ENCODE peak calls at places on chromosome 6, in eight cellular contexts. D, H, N, W, R, L, F and I are unnamed samples. For H3K4me1, the result is how much of the 10 kb centered on the place peaks cover.

GRCh38 chr6:146857960-146858308 is 259.2 kb downstream of the ADGB start:
- DNase-seq in D (no peak), H (peak), N (no peak), W (peak), R (peak), L (no peak), F (peak), I (no peak)

GRCh38 chr6:111210074-111210729 is 122.9 kb downstream of the SLC16A10 start:
- DNase-seq in D (peak), H (peak), N (no peak), W (peak), R (peak), L (no peak), F (peak), I (no peak)

GRCh38 chr6:137234505-137234863 is 15.3 kb upstream of the IFNGR1 start:
- DNase-seq in D (no peak), H (no peak), N (peak), W (no peak), R (no peak), L (no peak), F (no peak), I (peak)

GRCh38 chr6:148657053-148657452 is 89.8 kb upstream of the UST start:
- DNase-seq in D (no peak), H (no peak), N (peak), W (no peak), R (no peak), L (no peak), F (no peak), I (no peak)

GRCh38 chr6:109760208-109760607 is 69.1 kb downstream of the FIG4 start:
- DNase-seq in D (no peak), H (no peak), N (no peak), W (no peak), R (no peak), L (no peak), F (no peak), I (no peak)

GRCh38 chr6:147941143-147941542 is 401.5 kb upstream of the SASH1 start:
- DNase-seq in D (no peak), H (no peak), N (no peak), W (no peak), R (no peak), L (no peak), F (no peak), I (no peak)

GRCh38 chr6:14950103-14950969 is 295.5 kb upstream of the JARID2 start:
- DNase-seq in D (no peak), H (no peak), N (no peak), W (no peak), R (no peak), L (no peak), F (no peak), I (no peak)

GRCh38 chr6:39274903-39275302 is 39.3 kb downstream of the KCNK17 start:
- DNase-seq in D (no peak), H (no peak), N (no peak), W (no peak), R (no peak), L (no peak), F (no peak), I (no peak)

GRCh38 chr6:100229512-100229911 is 235.2 kb downstream of the SIM1 start:
- DNase-seq in D (no peak), H (no peak), N (no peak), W (no peak), R (no peak), L (no peak), F (no peak), I (no peak)

GRCh38 chr6:97085772-97086171 is 161.2 kb downstream of the KLHL32 start:
- DNase-seq in D (no peak), H (no peak), N (no peak), W (no peak), R (no peak), L (no peak), F (no peak), I (no peak)

GRCh38 chr6:42689371-42689770 is 33.0 kb downstream of the PRPH2 start:
- DNase-seq in D (no peak), H (no peak), N (no peak), W (no peak), R (no peak), L (no peak), F (no peak), I (no peak)

GRCh38 chr6:95203153-95203754 is 374.1 kb upstream of the MANEA start:
- DNase-seq in D (no peak), H (no peak), N (no peak), W (peak), R (no peak), L (no peak), F (peak), I (no peak)

GRCh38 chr6:82264824-82265223 is 17.3 kb upstream of the IBTK start:
- DNase-seq in D (no peak), H (no peak), N (no peak), W (peak), R (no peak), L (no peak), F (no peak), I (no peak)

GRCh38 chr6:108996208-108996607 is 98.4 kb downstream of the SESN1 start:
- DNase-seq in D (no peak), H (no peak), N (no peak), W (no peak), R (no peak), L (no peak), F (no peak), I (no peak)

GRCh38 chr6:42831237-42831636 is 48.2 kb upstream of the RPL7L1 start:
- DNase-seq in D (no peak), H (no peak), N (no peak), W (no peak), R (no peak), L (no peak), F (no peak), I (no peak)

GRCh38 chr6:49980898-49981297 is 11.5 kb upstream of the DEFB113 start:
- DNase-seq in D (peak), H (no peak), N (no peak), W (no peak), R (no peak), L (no peak), F (no peak), I (no peak)

GRCh38 chr6:72084992-72085569 is 198.7 kb downstream of the RIMS1 start:
- DNase-seq in D (no peak), H (no peak), N (no peak), W (no peak), R (no peak), L (no peak), F (no peak), I (no peak)

GRCh38 chr6:44253307-44254101 is 3.8 kb downstream of the SLC35B2 start:
- DNase-seq in D (no peak), H (no peak), N (peak), W (no peak), R (peak), L (no peak), F (no peak), I (no peak)

GRCh38 chr6:15507221-15507620 is 155.6 kb downstream of the DTNBP1 start:
- DNase-seq in D (no peak), H (no peak), N (no peak), W (no peak), R (no peak), L (no peak), F (no peak), I (no peak)

GRCh38 chr6:109894181-109894580 is 83.9 kb upstream of the GPR6 start:
- DNase-seq in D (peak), H (no peak), N (no peak), W (no peak), R (no peak), L (no peak), F (no peak), I (no peak)

DNA sequence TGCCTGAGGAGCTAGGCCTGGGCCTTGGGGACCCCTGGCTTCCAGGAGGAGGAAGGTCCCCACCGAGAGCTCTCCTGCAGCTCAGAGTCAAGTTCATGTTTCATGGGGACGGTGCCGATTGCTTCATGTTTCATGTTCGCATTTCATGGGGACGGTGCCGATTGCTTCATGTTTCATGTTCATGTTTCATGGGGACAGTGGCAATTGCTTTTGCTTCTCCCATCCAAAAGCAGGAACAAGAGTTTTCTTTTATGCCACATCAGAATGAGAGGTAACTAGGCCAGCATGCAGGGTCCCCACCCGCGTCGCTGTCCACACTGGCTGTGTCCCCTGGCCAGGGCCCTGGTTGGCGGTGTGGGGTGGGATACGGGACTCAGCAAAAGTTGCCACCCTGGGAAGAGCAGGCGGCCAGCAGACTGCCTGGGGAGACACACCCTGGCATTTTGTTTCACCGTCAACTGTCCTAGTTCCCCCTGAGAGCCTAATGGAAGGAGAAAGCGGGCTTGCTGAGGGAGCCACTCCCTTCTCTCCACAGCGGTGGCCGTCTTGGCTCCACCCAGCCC is 46.0 kb downstream of the DACT2 start:
- DNase-seq in D (no peak), H (peak), N (no peak), W (no peak), R (no peak), L (no peak), F (no peak), I (no peak)
- TF ChIP-seq EP300 in D (no peak), H (no peak), N (no peak), W (no peak), R (no peak), L (no peak), F (no peak), I (no peak)

GRCh38 chr6:151377095-151377494 is 14.3 kb downstream of the ZBTB2 start:
- DNase-seq in D (no peak), H (no peak), N (no peak), W (no peak), R (no peak), L (no peak), F (no peak), I (no peak)

GRCh38 chr6:151372164-151372563 is 19.2 kb downstream of the ZBTB2 start:
- DNase-seq in D (no peak), H (no peak), N (no peak), W (no peak), R (peak), L (no peak), F (no peak), I (no peak)

GRCh38 chr6:151376440-151376839 is 14.9 kb downstream of the ZBTB2 start:
- DNase-seq in D (no peak), H (no peak), N (no peak), W (no peak), R (no peak), L (no peak), F (no peak), I (no peak)

GRCh38 chr6:151374024-151374423 is 17.3 kb downstream of the ZBTB2 start:
- DNase-seq in D (no peak), H (no peak), N (no peak), W (peak), R (peak), L (no peak), F (no peak), I (no peak)

GRCh38 chr6:151375833-151376232 is 15.5 kb downstream of the ZBTB2 start:
- DNase-seq in D (no peak), H (no peak), N (no peak), W (no peak), R (no peak), L (no peak), F (no peak), I (no peak)
- H3K4me1 ChIP-seq in D (under half), H (under half), N (under half), W (under half), R (under half), L (under half), F (under half), I (under half)

GRCh38 chr6:163036251-163036650 is 308.5 kb downstream of the PACRG start:
- DNase-seq in D (no peak), H (no peak), N (no peak), W (no peak), R (no peak), L (no peak), F (no peak), I (no peak)
- TF ChIP-seq EP300 in D (no peak), H (no peak), N (no peak), W (no peak), R (no peak), L (no peak), F (no peak), I (no peak)

DNA sequence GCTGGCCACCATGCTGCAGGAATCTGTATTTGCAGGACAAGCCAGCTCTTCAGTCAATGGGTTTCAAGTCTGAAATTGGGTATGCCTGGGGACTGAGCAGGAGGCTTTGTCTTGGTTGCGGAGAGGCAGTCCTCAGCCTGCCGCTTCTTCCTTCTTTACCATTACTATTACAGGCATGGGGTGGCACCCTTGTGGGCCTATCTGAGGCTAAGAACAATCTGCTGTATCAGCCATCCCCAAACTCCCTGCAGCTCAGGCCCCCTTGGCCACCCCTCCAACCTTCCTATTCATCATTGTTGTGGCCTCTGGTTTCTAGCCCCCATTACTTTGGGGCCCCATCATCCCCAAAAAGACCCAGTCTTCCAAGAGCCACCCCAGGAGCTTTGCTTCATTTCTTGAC is 289.2 kb upstream of the FOXQ1 start:
- DNase-seq in D (no peak), H (no peak), N (no peak), W (no peak), R (no peak), L (no peak), F (no peak), I (no peak)
- H3K4me1 ChIP-seq in D (under half), H (under half), N (under half), W (under half), R (under half), L (under half), F (under half), I (under half)

GRCh38 chr6:78771619-78772018 is 95.7 kb upstream of the IRAK1BP1 start:
- DNase-seq in D (no peak), H (no peak), N (no peak), W (no peak), R (no peak), L (no peak), F (no peak), I (no peak)
- TF ChIP-seq EP300 in D (no peak), H (no peak), N (no peak), W (no peak), R (no peak), L (no peak), F (no peak), I (no peak)